ENCODE peak calls at places on chromosomes 13 and 19, in eight cellular contexts. C, Y, X, N, L, T, V and D are unnamed samples.

GRCh38 chr19:16435999-16436650 is 35.6 kb downstream of the EPS15L1 start:
- ATAC-seq in C (no peak), Y (peak), X (no peak), N (peak), L (peak), T (peak), V (no peak), D (no peak)

GRCh38 chr19:4506449-4507149 is 11.7 kb downstream of the PLIN4 start:
- ATAC-seq in C (peak), Y (no peak), X (no peak), N (no peak), L (no peak), T (no peak), V (no peak), D (no peak)

GRCh38 chr19:2603320-2603719 is 99.2 kb downstream of the GNG7 start:
- ATAC-seq in C (no peak), Y (peak), X (no peak), N (no peak), L (peak), T (peak), V (no peak), D (peak)

GRCh38 chr19:54095136-54095858 is 5.3 kb downstream of the OSCAR start:
- ATAC-seq in C (no peak), Y (peak), X (no peak), N (no peak), L (no peak), T (no peak), V (no peak), D (no peak)

GRCh38 chr13:49838989-49839388 is 46.5 kb upstream of the KPNA3 start:
- ATAC-seq in C (no peak), Y (no peak), X (peak), N (no peak), L (no peak), T (no peak), V (no peak), D (no peak)

GRCh38 chr13:45335397-45336024 is 5.5 kb downstream of the TPT1 start:
- ATAC-seq in C (no peak), Y (no peak), X (no peak), N (no peak), L (no peak), T (no peak), V (no peak), D (no peak)

GRCh38 chr19:677201-677600 is 1.0 kb downstream of the FSTL3 start:
- ATAC-seq in C (no peak), Y (peak), X (no peak), N (no peak), L (peak), T (peak), V (no peak), D (peak)

GRCh38 chr13:31045621-31046081 is 113.2 kb downstream of the TEX26 start:
- ATAC-seq in C (peak), Y (peak), X (peak), N (peak), L (peak), T (peak), V (no peak), D (peak)

GRCh38 chr19:5679289-5680082 is 830 bp downstream of the MICOS13 start:
- ATAC-seq in C (no peak), Y (no peak), X (peak), N (no peak), L (peak), T (no peak), V (no peak), D (no peak)

GRCh38 chr13:93561553-93561952 is 334.9 kb downstream of the GPC6 start:
- ATAC-seq in C (no peak), Y (no peak), X (no peak), N (no peak), L (no peak), T (no peak), V (no peak), D (no peak)

GRCh38 chr19:55486043-55486970 is 1.3 kb downstream of the NAT14 start:
- ATAC-seq in C (no peak), Y (peak), X (no peak), N (no peak), L (no peak), T (peak), V (no peak), D (no peak)

GRCh38 chr13:99892866-99893504 is 78.6 kb downstream of the ZIC5 start:
- ATAC-seq in C (no peak), Y (no peak), X (no peak), N (no peak), L (no peak), T (no peak), V (no peak), D (no peak)

GRCh38 chr13:106522898-106523525 is 12.4 kb downstream of the EFNB2 start:
- ATAC-seq in C (no peak), Y (peak), X (peak), N (no peak), L (no peak), T (no peak), V (no peak), D (no peak)

GRCh38 chr19:50198431-50199253 is 4.8 kb upstream of the MYH14 start:
- ATAC-seq in C (no peak), Y (peak), X (no peak), N (no peak), L (peak), T (peak), V (no peak), D (no peak)

GRCh38 chr13:58376349-58376748 is 744.8 kb downstream of the PCDH17 start:
- ATAC-seq in C (no peak), Y (no peak), X (no peak), N (no peak), L (no peak), T (no peak), V (no peak), D (no peak)